ENCODE peak calls at places on chromosomes 12 and 14, in six cellular contexts. L is mesenchymal stem cell, V is IMR-90, S is H9, Q is mesendoderm, C is H1. R is an unnamed sample.

GRCh38 chr14:37599527-37600368 is 4.3 kb downstream of the TTC6 start:
- DNase-seq in L (peak; percentile 21), V (no peak), S (peak; percentile 67), Q (peak; percentile 55), C (no peak), R (no peak)

GRCh38 chr12:117071009-117071408 is 28.2 kb downstream of the TESC start:
- DNase-seq in L (no peak), V (no peak), S (no peak), Q (peak; percentile 35), C (no peak), R (no peak)

GRCh38 chr14:95157987-95158712 is 821 bp upstream of the DICER1 start:
- DNase-seq in L (no peak), V (no peak), S (peak; percentile 53), Q (peak; percentile 53), C (no peak), R (no peak)

GRCh38 chr12:4809013-4809448 is 88.8 kb downstream of the GALNT8 start:
- DNase-seq in L (no peak), V (no peak), S (peak; percentile 90), Q (peak; percentile 85), C (peak; percentile 36), R (peak; percentile 49)

GRCh38 chr12:46786774-46787173 is 39.0 kb downstream of the SLC38A4 start:
- DNase-seq in L (peak; percentile 33), V (peak; percentile 85), S (no peak), Q (no peak), C (no peak), R (no peak)

GRCh38 chr12:4274396-4274959 is 916 bp downstream of the CCND2 start:
- DNase-seq in L (peak; percentile 19), V (no peak), S (peak; percentile 40), Q (no peak), C (no peak), R (no peak)

GRCh38 chr12:112963227-112963861 is 15.0 kb upstream of the OAS2 start:
- DNase-seq in L (no peak), V (no peak), S (no peak), Q (no peak), C (no peak), R (no peak)

GRCh38 chr12:111448266-111448830 is 42.6 kb downstream of the SH2B3 start:
- DNase-seq in L (no peak), V (no peak), S (no peak), Q (peak; percentile 33), C (no peak), R (no peak)

GRCh38 chr12:76308866-76309265 is 39.3 kb downstream of the BBS10 start:
- DNase-seq in L (no peak), V (no peak), S (no peak), Q (no peak), C (no peak), R (no peak)

GRCh38 chr12:25694072-25694471 is 141.0 kb upstream of the LMNTD1 start:
- DNase-seq in L (peak; percentile 95), V (peak; percentile 85), S (no peak), Q (no peak), C (no peak), R (no peak)

GRCh38 chr12:123886931-123887582 is 85.6 kb downstream of the CCDC92 start:
- DNase-seq in L (no peak), V (no peak), S (no peak), Q (no peak), C (no peak), R (no peak)

GRCh38 chr12:132689227-132689626 is 1.8 kb downstream of the PXMP2 start:
- DNase-seq in L (no peak), V (no peak), S (no peak), Q (no peak), C (no peak), R (no peak)

GRCh38 chr12:132690112-132690511 is 2.7 kb downstream of the PXMP2 start:
- DNase-seq in L (no peak), V (no peak), S (no peak), Q (peak; percentile 29), C (no peak), R (no peak)

GRCh38 chr12:132685400-132685799 is 1.7 kb downstream of the POLE start:
- DNase-seq in L (no peak), V (no peak), S (no peak), Q (peak; percentile 24), C (no peak), R (no peak)

GRCh38 chr12:132686831-132687210 is 321 bp downstream of the POLE start:
- DNase-seq in L (no peak), V (no peak), S (no peak), Q (peak; percentile 32), C (no peak), R (no peak)

DNA sequence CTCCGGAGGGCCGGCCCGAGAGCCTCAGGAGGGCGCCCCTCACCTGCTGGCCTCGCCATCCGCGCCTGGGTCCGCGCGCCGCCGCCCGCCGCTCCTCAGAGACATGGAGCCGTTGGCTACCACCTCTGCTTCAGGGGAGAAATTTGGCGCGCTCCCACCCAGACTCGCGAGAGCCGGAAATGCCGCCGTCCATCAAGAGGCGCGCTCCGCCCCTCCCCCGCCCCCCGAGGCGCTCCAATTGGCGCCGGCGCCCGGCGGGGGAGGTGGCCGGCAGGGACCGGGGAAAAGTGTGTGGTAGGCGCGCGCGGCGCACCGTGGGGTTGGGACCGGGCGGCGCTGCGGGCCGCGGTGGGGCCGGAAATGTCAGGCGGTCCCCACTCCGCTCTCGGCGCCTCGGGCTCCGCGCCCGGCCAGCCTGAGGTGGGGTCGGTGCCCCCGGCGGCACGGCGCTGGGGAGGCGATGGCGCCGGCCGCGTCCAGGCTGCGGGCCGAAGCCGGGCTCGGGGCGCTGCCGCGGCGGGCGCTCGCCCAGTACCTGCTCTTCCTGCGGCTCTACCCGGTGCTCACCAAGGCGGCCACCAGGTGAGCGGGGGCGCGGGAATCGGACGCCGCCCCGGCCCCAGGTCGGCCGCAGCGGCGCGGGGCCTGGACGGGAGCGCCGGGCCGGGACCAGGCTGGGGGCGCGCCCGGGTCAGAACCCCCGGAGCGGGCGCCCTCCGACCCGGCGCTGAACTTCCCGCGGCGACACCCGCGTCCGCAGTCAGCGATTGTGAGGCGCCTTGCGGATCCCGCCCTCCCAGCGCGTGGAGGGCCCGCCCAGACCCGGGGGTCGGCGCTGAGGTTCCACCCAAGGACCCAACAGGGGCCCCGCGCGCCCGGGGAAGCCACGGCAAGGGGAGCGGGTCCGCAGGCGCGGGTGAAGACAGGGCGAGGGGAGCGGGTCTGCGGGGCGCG is at the start of the genes POLE and PXMP2:
- DNase-seq in L (peak; percentile 93), V (peak; percentile 91), S (peak; percentile 97), Q (peak; percentile 98), C (peak; percentile 76), R (peak; percentile 96)
- H2BK5ac ChIP-seq in L (no peak within 1 kb of the TSS), V (no peak within 1 kb of the TSS), S (no peak within 1 kb of the TSS), Q (peak within 1 kb of the TSS; percentile 11), C (no peak within 1 kb of the TSS), R (no peak within 1 kb of the TSS)

DNA sequence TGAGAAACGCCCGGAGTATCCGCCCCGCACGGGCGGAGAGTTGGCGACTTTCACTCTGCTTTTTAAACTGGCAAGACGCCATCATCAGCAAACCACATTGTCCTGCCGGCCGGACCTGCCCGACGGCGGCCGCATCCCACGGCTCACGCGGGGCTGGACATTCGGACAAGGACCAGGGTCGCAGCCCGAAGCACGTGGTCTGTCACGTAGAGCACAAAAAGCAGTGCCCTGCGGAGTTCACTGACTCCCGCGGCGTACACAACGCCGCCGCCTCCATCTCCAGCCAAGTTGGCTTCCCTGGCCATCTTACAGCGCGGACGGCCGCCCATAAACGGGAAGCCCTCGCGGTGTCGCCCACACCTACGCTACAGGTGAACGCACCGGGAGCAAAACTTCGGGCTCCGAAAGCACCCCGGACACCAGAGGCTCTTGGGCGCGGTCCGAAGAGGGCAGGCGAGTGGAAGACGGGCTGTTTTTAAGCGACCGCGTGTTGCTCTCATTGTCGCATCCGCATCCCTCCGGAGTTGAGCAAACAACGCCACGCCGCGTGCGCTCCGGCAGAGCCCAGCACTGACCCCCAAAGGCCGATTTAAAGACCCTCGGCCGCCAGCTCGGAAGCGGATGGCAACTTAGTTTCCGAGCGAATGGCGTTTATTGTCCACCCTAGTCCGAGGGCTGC is 966 bp downstream of the SINHCAF start:
- DNase-seq in L (peak; percentile 74), V (peak; percentile 49), S (no peak), Q (peak; percentile 60), C (no peak), R (peak; percentile 30)
- H2BK5ac ChIP-seq in L (peak overlapping the region; percentile 81), V (peak overlapping the region; percentile 76), S (peak overlapping the region; percentile 47), Q (peak overlapping the region; percentile 90), C (peak overlapping the region; percentile 98), R (peak overlapping the region; percentile 97)

DNA sequence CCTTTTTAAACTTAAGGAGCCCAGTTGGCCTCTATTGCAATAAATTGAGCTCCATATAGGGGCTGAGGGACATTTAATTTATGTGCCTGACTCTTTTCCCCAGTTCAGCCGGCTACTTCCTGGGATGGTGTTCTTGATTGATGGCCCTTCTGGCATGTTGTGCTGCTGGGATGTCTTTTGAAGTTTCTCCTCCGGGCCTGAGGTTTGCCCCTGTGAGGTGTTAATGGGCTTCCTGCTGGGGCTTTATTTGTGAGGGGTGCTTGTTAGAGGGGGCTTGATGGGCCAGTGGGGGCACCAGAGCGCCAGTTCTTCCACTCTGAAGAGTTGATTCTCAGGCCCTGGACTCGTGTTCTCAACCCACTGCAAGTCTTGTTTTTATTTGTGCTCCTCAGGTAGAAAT is 69.6 kb downstream of the CHST11 start:
- DNase-seq in L (peak; percentile 26), V (no peak), S (peak; percentile 90), Q (peak; percentile 92), C (peak; percentile 69), R (no peak)
- H2BK5ac ChIP-seq in L (no peak overlapping the region), V (no peak overlapping the region), S (no peak overlapping the region), Q (no peak overlapping the region), C (peak overlapping the region; percentile 1), R (no peak overlapping the region)

DNA sequence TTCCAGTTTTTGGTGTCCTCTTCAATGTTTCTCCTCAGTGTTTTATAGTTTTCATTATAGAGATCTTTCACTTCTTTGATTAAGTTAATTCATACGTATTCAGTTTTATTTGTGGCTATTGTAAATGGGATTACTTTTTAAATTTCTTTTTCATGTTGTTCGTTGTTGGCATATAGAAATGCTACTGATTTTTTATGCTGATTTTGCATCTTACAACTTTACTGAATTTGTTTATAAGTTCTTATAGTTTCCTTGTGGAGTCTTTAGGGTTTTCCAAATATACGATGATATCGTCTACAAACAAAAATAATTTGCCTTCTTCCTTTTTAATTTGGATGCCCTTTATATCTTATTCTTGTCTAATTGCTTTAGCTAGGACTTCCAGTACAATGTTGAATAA is 9.7 kb upstream of the SDR9C7 start:
- DNase-seq in L (no peak), V (no peak), S (no peak), Q (no peak), C (no peak), R (no peak)
- H2BK5ac ChIP-seq in L (no peak overlapping the region), V (no peak overlapping the region), S (no peak overlapping the region), Q (no peak overlapping the region), C (no peak overlapping the region), R (no peak overlapping the region)

DNA sequence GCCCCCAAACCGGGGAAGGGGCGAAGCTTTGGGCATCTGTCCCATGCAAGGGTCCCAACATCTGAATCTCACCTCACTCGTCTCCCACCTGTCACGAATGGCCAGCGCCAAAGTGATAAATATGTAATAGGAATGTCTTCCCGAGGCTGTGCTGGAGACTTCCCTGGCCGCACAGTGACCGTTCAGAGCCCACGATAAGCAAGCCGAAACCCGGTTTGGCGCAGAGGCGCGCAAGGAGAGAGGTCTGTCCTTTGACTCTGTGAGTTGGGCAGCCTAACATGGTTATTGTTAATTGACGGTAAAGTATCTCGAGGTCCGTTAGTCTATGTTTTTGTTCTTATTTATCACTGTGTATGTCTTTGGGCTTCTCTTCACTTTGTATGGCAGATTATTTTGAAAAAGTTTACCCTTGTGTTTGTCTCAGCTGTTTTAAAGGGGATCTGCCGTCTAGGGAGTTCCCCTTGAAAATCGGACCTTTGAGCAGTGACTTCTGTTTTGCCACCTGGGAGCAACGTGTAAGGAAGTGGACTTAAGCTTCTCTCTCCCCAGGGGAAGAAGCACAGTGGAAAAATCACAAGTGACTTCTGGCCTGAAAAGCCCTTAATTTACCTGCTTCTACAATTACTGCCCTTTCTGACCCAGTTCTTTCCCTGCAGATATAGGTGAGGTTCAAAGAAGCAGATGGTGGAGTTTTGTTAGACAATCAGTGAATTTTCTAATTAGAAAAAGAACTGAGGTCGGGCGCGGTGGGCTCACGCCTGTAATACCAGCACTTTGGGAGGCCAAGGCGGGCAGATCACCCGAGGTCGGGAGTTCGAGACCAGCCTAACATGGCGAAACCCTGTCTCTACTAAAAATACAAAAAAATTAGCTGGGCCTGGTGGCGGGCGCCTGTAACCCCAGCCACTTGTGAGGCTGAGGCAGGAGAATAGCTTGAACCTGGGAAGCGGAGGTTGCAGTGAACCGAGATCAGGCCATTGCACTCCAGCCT is 1.1 kb upstream of the TM9SF1 start:
- DNase-seq in L (peak; percentile 46), V (peak; percentile 22), S (no peak), Q (peak; percentile 21), C (no peak), R (no peak)
- H2BK5ac ChIP-seq in L (no peak overlapping the region), V (peak overlapping the region; percentile 96), S (no peak overlapping the region), Q (no peak overlapping the region), C (peak overlapping the region; percentile 91), R (no peak overlapping the region)

R was measured in neuronal stem cell.